ENCODE peak calls at places on chromosomes 4 and X, in four cellular contexts. Q, O, Y and N are unnamed samples.

GRCh38 chr4:70705146-70705855 is 16.5 kb upstream of the RUFY3 start:
- DNase-seq in O (peak), Q (peak), Y (no peak), N (peak)

GRCh38 chrX:45267007-45267406 is 66.3 kb upstream of the DIPK2B start:
- DNase-seq in Y (no peak), O (no peak), Q (no peak), N (no peak)

GRCh38 chr4:7268941-7269340 is 76.6 kb downstream of the SORCS2 start:
- DNase-seq in Y (no peak), O (no peak), Q (no peak), N (no peak)

GRCh38 chrX:69357293-69357692 is 146.8 kb upstream of the NALF2 start:
- DNase-seq in O (no peak), Q (no peak), Y (no peak), N (no peak)

GRCh38 chr4:47122592-47123291 is 91.4 kb downstream of the GABRB1 start:
- DNase-seq in O (peak), Y (peak), Q (peak), N (peak)

GRCh38 chr4:185201983-185202962 is 1.5 kb downstream of the CFAP97 start:
- DNase-seq in Y (no peak), O (peak), Q (no peak), N (peak)

GRCh38 chrX:15815779-15816452 is 25.6 kb downstream of the ZRSR2 start:
- DNase-seq in Y (peak), Q (peak), O (peak), N (peak)

GRCh38 chr4:54230479-54231418 is 1.7 kb downstream of the PDGFRA start:
- DNase-seq in Y (no peak), Q (peak), O (no peak), N (peak)

GRCh38 chr4:128159967-128160366 is 98.9 kb downstream of the LARP1B start:
- DNase-seq in O (no peak), Q (no peak), Y (no peak), N (no peak)

GRCh38 chrX:96684339-96685204 is at the start of gene DIAPH2:
- DNase-seq in O (no peak), Y (peak), Q (peak), N (peak)

GRCh38 chr4:184688447-184688846 is 38.9 kb downstream of the PRIMPOL start:
- DNase-seq in O (no peak), Q (peak), Y (no peak), N (no peak)

GRCh38 chr4:1503583-1504471 is 97.6 kb upstream of the NKX1-1 start:
- DNase-seq in O (peak), Y (no peak), Q (peak), N (peak)

GRCh38 chr4:74376888-74377483 is 12.0 kb downstream of the EREG start:
- DNase-seq in O (peak), Q (no peak), Y (no peak), N (peak)

GRCh38 chr4:113636877-113637276 is 124.7 kb downstream of the CAMK2D start:
- DNase-seq in O (peak), Q (no peak), Y (no peak), N (no peak)

GRCh38 chr4:44186096-44186849 is 262.3 kb downstream of the KCTD8 start:
- DNase-seq in O (no peak), Y (no peak), Q (peak), N (no peak)

GRCh38 chrX:42027367-42028025 is 104.1 kb upstream of the CASK start:
- DNase-seq in Q (no peak), O (no peak), Y (peak), N (no peak)

GRCh38 chrX:14802943-14803710 is 69.7 kb downstream of the FANCB start:
- DNase-seq in Y (no peak), Q (no peak), O (no peak), N (no peak)

GRCh38 chr4:54513231-54513630 is 144.5 kb upstream of the KIT start:
- DNase-seq in Y (no peak), O (no peak), Q (no peak), N (no peak)

GRCh38 chrX:148193759-148194158 is 212.6 kb downstream of the FMR1NB start:
- DNase-seq in Y (no peak), O (no peak), Q (no peak), N (no peak)

GRCh38 chr4:13543648-13544555 is at the start of gene NKX3-2:
- DNase-seq in O (no peak), Y (no peak), Q (no peak), N (peak)

GRCh38 chrX:103254171-103254824 is 657 bp downstream of the TCEAL8 start:
- DNase-seq in Y (peak), O (peak), Q (peak), N (peak)

GRCh38 chr4:110357521-110357920 is 118.4 kb upstream of the ENPEP start:
- DNase-seq in Q (no peak), O (no peak), Y (no peak), N (no peak)

GRCh38 chr4:74437866-74438265 is 7.1 kb upstream of the AREG start:
- DNase-seq in Q (no peak), O (no peak), Y (no peak), N (no peak)

GRCh38 chr4:109233585-109233984 is 68.9 kb downstream of the COL25A1 start:
- DNase-seq in O (no peak), Q (no peak), Y (no peak), N (no peak)

GRCh38 chrX:139640259-139640658 is 67.7 kb downstream of the MCF2 start:
- DNase-seq in Q (no peak), O (no peak), Y (no peak), N (no peak)

GRCh38 chr4:28082686-28083390 is 1222.2 kb downstream of the STIM2 start:
- DNase-seq in Q (no peak), Y (no peak), O (no peak), N (no peak)

GRCh38 chr4:120005527-120005926 is 61.1 kb downstream of the MAD2L1 start:
- DNase-seq in Y (no peak), O (no peak), Q (no peak), N (no peak)

GRCh38 chrX:16855363-16856075 is 14.6 kb downstream of the RBBP7 start:
- DNase-seq in O (no peak), Q (no peak), Y (no peak), N (no peak)

GRCh38 chrX:12721042-12721441 is 70.2 kb upstream of the PRPS2 start:
- DNase-seq in Q (peak), Y (no peak), O (no peak), N (no peak)

GRCh38 chr4:37246891-37247290 is 2.3 kb downstream of the NWD2 start:
- DNase-seq in O (no peak), Y (no peak), Q (no peak), N (no peak)

GRCh38 chrX:46577116-46578005 is 3.8 kb downstream of the CHST7 start:
- DNase-seq in Y (no peak), Q (no peak), O (no peak), N (no peak)

GRCh38 chr4:181646864-181647263 is 596.3 kb upstream of the TENM3 start:
- DNase-seq in O (no peak), Y (no peak), Q (no peak), N (no peak)

GRCh38 chr4:87044511-87045369 is 109.9 kb downstream of the AFF1 start:
- DNase-seq in O (no peak), Y (no peak), Q (no peak), N (peak)

GRCh38 chr4:10584042-10584441 is 100.5 kb downstream of the CLNK start:
- DNase-seq in Y (peak), O (no peak), Q (no peak), N (no peak)

GRCh38 chr4:53432528-53433424 is 55.3 kb downstream of the FIP1L1 start:
- DNase-seq in O (no peak), Q (no peak), Y (no peak), N (no peak)

GRCh38 chr4:38753021-38753806 is 29.6 kb downstream of the TLR10 start:
- DNase-seq in O (no peak), Y (no peak), Q (peak), N (peak)

GRCh38 chr4:39036172-39036571 is 4.0 kb upstream of the TMEM156 start:
- DNase-seq in Q (no peak), O (no peak), Y (no peak), N (no peak)

GRCh38 chrX:109629310-109629709 is 4.3 kb upstream of the KCNE5 start:
- DNase-seq in O (no peak), Y (no peak), Q (no peak), N (peak)

GRCh38 chr4:98741952-98742351 is 83.5 kb upstream of the TSPAN5 start:
- DNase-seq in Y (no peak), Q (no peak), O (no peak), N (no peak)
- TF ChIP-seq USF1 in Y (no peak), Q (no peak), O (no peak), N (no peak)

DNA sequence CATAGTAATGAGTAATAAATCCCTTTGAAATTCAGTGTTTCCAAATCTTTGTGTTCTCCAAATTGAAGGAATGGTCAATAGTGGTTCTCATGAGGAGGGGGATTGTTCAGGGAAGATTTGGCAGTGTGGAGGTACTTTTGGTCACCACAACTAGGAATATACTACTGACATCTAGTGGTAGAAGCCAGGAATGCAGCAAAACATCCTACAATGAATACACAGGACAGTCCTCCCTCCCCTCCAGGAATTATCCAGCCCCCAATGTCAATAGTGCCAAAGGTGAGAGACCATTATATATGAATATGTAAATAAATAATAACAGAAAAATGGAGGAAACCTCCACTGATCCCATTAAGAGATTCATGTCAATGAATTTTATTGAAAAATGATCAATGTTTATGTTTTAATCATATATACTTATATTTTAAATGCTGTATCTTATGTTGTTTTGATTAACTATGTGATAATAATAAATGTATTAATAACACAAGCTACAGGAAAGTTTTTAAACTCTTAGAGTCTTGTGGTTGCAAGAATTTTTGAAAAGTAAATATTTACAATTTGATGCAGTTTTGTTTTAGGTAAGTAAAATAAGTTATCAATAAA is 14.4 kb upstream of the FAM9A start:
- DNase-seq in O (peak), Y (peak), Q (no peak), N (peak)
- TF ChIP-seq USF2 in O (no peak), Y (no peak), Q (no peak), N (no peak)

DNA sequence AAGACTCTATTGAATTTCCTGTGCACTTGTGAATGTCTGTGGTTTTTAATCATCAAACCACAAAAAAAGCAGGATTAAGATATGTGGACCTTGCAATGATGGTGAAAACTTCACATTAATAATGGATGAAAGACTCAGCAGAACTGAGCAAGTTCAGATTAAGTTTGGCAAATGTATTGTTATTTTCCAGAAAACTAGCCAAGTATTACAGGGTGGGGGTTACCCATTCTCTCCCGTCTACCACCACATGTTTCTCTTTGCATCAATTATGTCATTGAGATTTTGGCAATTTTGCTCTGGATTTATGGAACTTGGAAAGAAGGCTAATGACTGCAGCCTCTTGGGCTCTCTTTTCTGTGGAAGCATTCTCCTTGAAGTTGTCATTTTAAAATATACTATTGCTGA is 577.1 kb downstream of the ANKRD50 start:
- DNase-seq in Y (no peak), O (no peak), Q (no peak), N (no peak)
- TF ChIP-seq USF1 in Y (no peak), O (no peak), Q (no peak), N (no peak)

DNA sequence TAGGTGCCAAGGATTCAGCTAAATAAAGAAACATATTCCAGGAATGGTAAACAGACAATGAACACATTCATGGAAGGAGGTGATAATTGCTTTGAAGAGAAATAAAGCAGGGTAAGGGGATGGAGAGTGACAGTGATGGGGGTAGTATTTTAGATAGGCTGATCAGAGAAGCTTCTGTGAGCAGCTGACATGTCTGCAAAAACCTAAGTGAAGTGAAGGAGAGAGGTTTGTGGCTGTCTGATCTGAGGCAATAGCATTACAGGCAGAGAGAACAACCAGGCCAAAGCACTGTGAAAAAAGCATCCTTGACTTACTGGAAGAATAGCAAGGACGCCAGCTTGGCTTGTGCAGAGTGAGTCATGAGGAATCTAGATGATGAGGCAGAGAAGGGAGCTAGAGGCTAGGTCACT is 271.9 kb upstream of the GATB start:
- DNase-seq in Q (no peak), O (no peak), Y (no peak), N (no peak)
- TF ChIP-seq USF2 in Q (no peak), O (no peak), Y (no peak), N (no peak)